ENCODE peak calls at places on chromosomes 7 and 10, in five cellular contexts. X is stomach, Z is dorsolateral prefrontal cortex, R is cardiac fibroblast, T is bronchial epithelial cell. S is an unnamed sample.

GRCh38 chr7:129553861-129554530 is 51.7 kb downstream of the SMKR1 start:
- DNase-seq in X (no peak), Z (no peak), R (no peak), T (no peak), S (peak)

GRCh38 chr10:120282421-120282820 is 174.6 kb upstream of the PLPP4 start:
- DNase-seq in X (no peak), Z (no peak), R (no peak), T (no peak), S (no peak)

GRCh38 chr10:62812672-62813439 is 3.3 kb downstream of the EGR2 start:
- DNase-seq in X (no peak), Z (no peak), R (no peak), T (no peak), S (no peak)

GRCh38 chr7:99331002-99331401 is 5.3 kb downstream of the ARPC1A start:
- DNase-seq in X (no peak), Z (no peak), R (no peak), T (no peak), S (peak)

GRCh38 chr10:15714847-15715246 is 4.9 kb downstream of the ITGA8 start:
- DNase-seq in X (no peak), Z (no peak), R (no peak), T (no peak), S (no peak)

GRCh38 chr7:152752513-152752912 is 7.0 kb upstream of the ACTR3B start:
- DNase-seq in X (no peak), Z (no peak), R (no peak), T (no peak), S (no peak)

GRCh38 chr10:120432209-120432608 is 24.8 kb upstream of the PLPP4 start:
- DNase-seq in X (no peak), Z (no peak), R (no peak), T (no peak), S (no peak)

GRCh38 chr10:126783806-126784205 is 113.3 kb upstream of the C10orf90 start:
- DNase-seq in X (no peak), Z (no peak), R (no peak), T (no peak), S (no peak)

GRCh38 chr7:67854236-67854635 is 857.6 kb downstream of the TYW1 start:
- DNase-seq in X (no peak), Z (peak), R (no peak), T (no peak), S (no peak)

GRCh38 chr10:84205853-84206513 is 11.6 kb downstream of the CDHR1 start:
- DNase-seq in X (no peak), Z (no peak), R (no peak), T (no peak), S (no peak)

GRCh38 chr7:19362099-19362498 is 216.9 kb upstream of the FERD3L start:
- DNase-seq in X (no peak), Z (no peak), R (peak), T (peak), S (peak)

GRCh38 chr10:52115823-52116222 is 198.3 kb upstream of the DKK1 start:
- DNase-seq in X (no peak), Z (no peak), R (no peak), T (peak), S (peak)

GRCh38 chr10:86632009-86632800 is 22.1 kb upstream of the OPN4 start:
- DNase-seq in X (peak), Z (no peak), R (peak), T (no peak), S (no peak)

GRCh38 chr7:143967398-143967797 is 12.8 kb downstream of the OR2F1 start:
- DNase-seq in X (no peak), Z (no peak), R (no peak), T (peak), S (peak)

GRCh38 chr7:155032978-155033377 is 30.1 kb upstream of the PAXIP1 start:
- DNase-seq in X (no peak), Z (no peak), R (no peak), T (no peak), S (no peak)

GRCh38 chr10:69333205-69333604 is 54.9 kb downstream of the HK1 start:
- DNase-seq in X (peak), Z (no peak), R (peak), T (peak), S (peak)

GRCh38 chr7:55309040-55309991 is 55.8 kb upstream of the LANCL2 start:
- DNase-seq in X (peak), Z (no peak), R (no peak), T (no peak), S (no peak)

GRCh38 chr10:36094091-36094490 is 452.0 kb upstream of the FZD8 start:
- DNase-seq in X (no peak), Z (no peak), R (no peak), T (peak), S (peak)

GRCh38 chr7:102063736-102064135 is 222.9 kb upstream of the SH2B2 start:
- DNase-seq in X (peak), Z (no peak), R (peak), T (peak), S (peak)

GRCh38 chr7:90061077-90061476 is 93.2 kb upstream of the STEAP1 start:
- DNase-seq in X (no peak), Z (no peak), R (no peak), T (no peak), S (no peak)

GRCh38 chr7:98251251-98251843 is 685 bp downstream of the TECPR1 start:
- DNase-seq in X (peak), Z (no peak), R (peak), T (peak), S (no peak)

GRCh38 chr10:23171232-23171876 is 20.8 kb upstream of the PTF1A start:
- DNase-seq in X (no peak), Z (no peak), R (peak), T (peak), S (peak)

GRCh38 chr10:108582387-108582786 is 1340.9 kb downstream of the XPNPEP1 start:
- DNase-seq in X (no peak), Z (no peak), R (peak), T (peak), S (no peak)

GRCh38 chr7:99257675-99258074 is 15.0 kb upstream of the MYH16 start:
- DNase-seq in X (no peak), Z (no peak), R (no peak), T (no peak), S (no peak)

GRCh38 chr10:103692421-103693069 is 162.8 kb downstream of the SH3PXD2A start:
- DNase-seq in X (no peak), Z (no peak), R (no peak), T (no peak), S (no peak)

GRCh38 chr10:44979281-44980181 is 922 bp upstream of the DEPP1 start:
- DNase-seq in X (no peak), Z (no peak), R (no peak), T (peak), S (peak)

GRCh38 chr7:36283711-36284130 is 105.9 kb upstream of the ANLN start:
- DNase-seq in X (peak), Z (peak), R (no peak), T (no peak), S (no peak)

GRCh38 chr10:101217450-101218281 is 11.6 kb downstream of the LBX1 start:
- DNase-seq in X (no peak), Z (no peak), R (peak), T (no peak), S (peak)

GRCh38 chr10:35735412-35735811 is 93.3 kb upstream of the FZD8 start:
- DNase-seq in X (no peak), Z (no peak), R (peak), T (peak), S (peak)

GRCh38 chr7:107464666-107465065 is 5.2 kb upstream of the GPR22 start:
- DNase-seq in X (no peak), Z (no peak), R (no peak), T (no peak), S (no peak)

GRCh38 chr10:26438534-26439269 is 561 bp downstream of the APBB1IP start:
- DNase-seq in X (no peak), Z (no peak), R (no peak), T (no peak), S (no peak)

GRCh38 chr7:35241431-35241830 is 12.5 kb downstream of the TBX20 start:
- DNase-seq in X (no peak), Z (no peak), R (no peak), T (no peak), S (no peak)

GRCh38 chr10:34031410-34031809 is 696.9 kb upstream of the NRP1 start:
- DNase-seq in X (no peak), Z (no peak), R (peak), T (peak), S (peak)

GRCh38 chr7:142389544-142389943 is 131.7 kb upstream of the PRSS58 start:
- DNase-seq in X (no peak), Z (no peak), R (no peak), T (no peak), S (no peak)

GRCh38 chr7:142381727-142382409 is 124.0 kb upstream of the PRSS58 start:
- DNase-seq in X (no peak), Z (no peak), R (no peak), T (no peak), S (peak)

GRCh38 chr7:142384508-142384922 is 126.7 kb upstream of the PRSS58 start:
- DNase-seq in X (no peak), Z (no peak), R (peak), T (peak), S (peak)

GRCh38 chr7:142383826-142384507 is 126.1 kb upstream of the PRSS58 start:
- DNase-seq in X (no peak), Z (no peak), R (no peak), T (no peak), S (no peak)

GRCh38 chr7:142385528-142386340 is 127.9 kb upstream of the PRSS58 start:
- DNase-seq in X (no peak), Z (no peak), R (peak), T (peak), S (peak)
- TF ChIP-seq CTCF in X (peak), Z (peak), R (peak), T (peak), S (peak)

GRCh38 chr7:134845461-134845860 is 66.0 kb downstream of the CALD1 start:
- DNase-seq in X (no peak), Z (no peak), R (no peak), T (peak), S (peak)

GRCh38 chr7:134842901-134843300 is 63.5 kb downstream of the CALD1 start:
- DNase-seq in X (no peak), Z (no peak), R (no peak), T (no peak), S (no peak)

GRCh38 chr7:134844200-134844599 is 64.8 kb downstream of the CALD1 start:
- DNase-seq in X (no peak), Z (no peak), R (no peak), T (peak), S (peak)

GRCh38 chr7:134836447-134836846 is 57.0 kb downstream of the CALD1 start:
- DNase-seq in X (no peak), Z (no peak), R (peak), T (no peak), S (no peak)

DNA sequence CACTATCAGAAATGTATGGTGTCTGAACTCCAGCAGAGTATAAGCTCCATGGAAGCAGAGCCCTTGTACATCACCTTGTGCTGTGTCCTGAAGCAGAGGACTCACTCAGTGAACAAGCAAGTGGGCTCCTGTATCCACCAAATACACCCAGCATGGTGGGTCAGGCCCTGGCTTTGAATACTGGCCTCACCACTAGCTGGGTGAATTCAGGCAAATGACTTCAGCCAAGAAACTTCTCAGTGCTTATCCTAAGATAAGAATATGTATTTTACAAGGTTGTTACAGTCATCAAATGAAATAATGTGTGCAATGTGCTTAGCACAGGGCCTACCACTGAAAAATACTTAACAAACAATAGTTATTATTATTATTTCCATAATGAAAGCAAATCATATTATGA is 62.6 kb downstream of the CALD1 start:
- DNase-seq in X (no peak), Z (no peak), R (no peak), T (no peak), S (no peak)
- H3K4me3 ChIP-seq in X (no peak), Z (no peak), R (no peak), T (no peak), S (no peak)

DNA sequence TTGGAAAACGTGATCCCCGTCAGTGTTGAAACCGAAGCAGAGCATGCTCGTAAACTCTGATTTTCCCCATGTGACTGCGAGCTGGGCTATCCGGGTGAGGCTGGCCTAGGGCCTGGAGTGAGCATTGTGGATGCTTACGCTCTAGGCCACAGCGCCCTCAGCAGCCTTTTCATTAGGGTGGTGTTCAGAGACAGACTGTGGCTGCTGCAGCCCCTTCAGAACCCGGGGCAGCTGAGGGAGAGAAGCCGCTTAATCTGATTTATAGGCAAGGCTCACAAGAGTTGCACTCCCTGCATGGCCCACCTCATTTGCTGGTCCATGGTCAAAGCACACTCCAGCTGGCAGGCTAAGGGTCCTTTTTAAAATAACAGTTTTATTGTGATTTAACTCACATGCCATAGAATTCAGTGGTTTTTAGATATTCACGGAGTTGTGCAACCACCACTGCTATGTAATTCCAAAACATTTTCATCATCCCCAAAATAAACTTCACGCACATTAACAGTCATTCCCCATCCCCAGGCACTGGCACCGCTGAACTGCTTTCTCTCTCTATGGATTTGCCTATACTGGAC is 72.5 kb downstream of the SYPL1 start:
- DNase-seq in X (no peak), Z (no peak), R (peak), T (no peak), S (no peak)
- TF ChIP-seq CTCF in X (no peak), Z (no peak), R (no peak), T (no peak), S (no peak)

DNA sequence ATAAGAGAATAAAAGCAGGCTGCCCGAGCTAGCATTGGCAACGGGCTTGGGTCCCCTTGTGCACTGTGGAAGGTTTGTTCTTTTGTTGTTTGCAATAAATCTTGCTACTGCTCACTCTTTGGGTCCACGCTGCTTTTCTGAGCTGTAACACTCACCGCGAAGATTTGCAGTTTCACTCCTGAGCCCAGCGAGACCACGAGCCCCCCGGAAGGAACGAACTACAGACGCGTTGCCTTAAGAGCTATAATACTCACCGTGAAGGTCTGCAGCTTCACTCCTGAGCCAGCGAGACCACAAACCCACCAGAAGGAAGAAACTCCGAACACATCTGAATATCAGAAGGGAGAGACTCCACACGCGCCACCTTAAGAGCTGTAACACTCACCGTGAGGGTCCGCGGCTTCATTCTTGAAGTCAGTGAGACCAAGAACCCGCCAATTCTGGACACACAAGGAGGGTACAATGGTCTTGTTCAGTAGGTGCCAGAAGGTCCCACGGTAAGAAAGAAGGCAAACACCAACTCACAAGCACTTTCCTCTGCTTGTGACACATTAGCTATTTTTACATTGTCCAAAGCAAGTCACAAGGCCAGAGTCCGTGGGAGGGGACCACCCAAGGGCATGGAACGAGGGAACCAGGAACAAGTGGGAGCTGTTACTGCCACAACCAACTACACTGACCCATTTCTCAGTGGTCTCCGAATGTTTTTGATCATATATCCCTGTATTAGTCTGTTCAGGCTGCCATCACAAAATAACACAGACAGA is 29.2 kb upstream of the CACUL1 start:
- DNase-seq in X (no peak), Z (no peak), R (no peak), T (no peak), S (no peak)
- H3K4me3 ChIP-seq in X (no peak), Z (no peak), R (no peak), T (no peak), S (no peak)

S was measured in epithelial cell of esophagus.